ENCODE peak calls at places on chromosome 10, in nine cellular contexts. X is body of pancreas, S is tibial nerve, T is Peyer's patch, C is gastrocnemius medialis, R is stomach, Y is A549, K is IMR-90, B is prostate gland. J is an unnamed sample.

GRCh38 chr10:12418000-12418399 is 68.7 kb downstream of the CAMK1D start:
- DNase-seq in B (no peak), S (peak; percentile 52), R (no peak), C (peak; percentile 78), T (peak; percentile 31), Y (no peak), X (no peak), K (peak; percentile 56), J (peak; percentile 92)

GRCh38 chr10:78549536-78549935 is 515.9 kb downstream of the RPS24 start:
- DNase-seq in R (no peak), Y (no peak), X (no peak), B (peak; percentile 48), K (no peak), C (no peak), S (no peak), T (no peak), J (no peak)

GRCh38 chr10:50431118-50431517 is 179.8 kb upstream of the ASAH2 start:
- DNase-seq in K (peak; percentile 71), B (no peak), Y (no peak), R (no peak), T (no peak), X (no peak), C (no peak), S (no peak), J (no peak)

GRCh38 chr10:88565072-88565471 is 18.0 kb downstream of the RNLS start:
- DNase-seq in R (no peak), B (no peak), K (peak; percentile 61), X (no peak), Y (peak; percentile 39), C (no peak), S (no peak), T (no peak), J (no peak)

GRCh38 chr10:32731527-32731926 is 226.5 kb downstream of the ITGB1 start:
- DNase-seq in S (no peak), T (no peak), Y (no peak), K (no peak), B (no peak), C (no peak), X (no peak), R (no peak), J (no peak)

GRCh38 chr10:47060356-47060755 is 149.1 kb downstream of the PTPN20 start:
- DNase-seq in C (no peak), X (no peak), Y (no peak), R (no peak), K (no peak), S (no peak), B (no peak), T (no peak), J (no peak)

GRCh38 chr10:131651674-131652093 is 249.1 kb upstream of the PPP2R2D start:
- DNase-seq in T (peak; percentile 11), B (no peak), Y (no peak), R (peak; percentile 7), K (no peak), C (no peak), S (no peak), X (no peak), J (no peak)

GRCh38 chr10:78115135-78115853 is 81.6 kb downstream of the RPS24 start:
- DNase-seq in X (no peak), Y (no peak), T (no peak), C (no peak), S (no peak), R (no peak), K (no peak), B (no peak), J (no peak)

GRCh38 chr10:98173258-98173657 is 38.8 kb downstream of the R3HCC1L start:
- DNase-seq in Y (no peak), R (no peak), C (no peak), S (no peak), B (no peak), T (no peak), K (no peak), X (no peak), J (no peak)

GRCh38 chr10:22158426-22158825 is 59.4 kb downstream of the EBLN1 start:
- DNase-seq in K (no peak), R (no peak), S (no peak), T (no peak), B (no peak), Y (no peak), X (no peak), C (no peak), J (no peak)

GRCh38 chr10:69209787-69210480 is 10.2 kb upstream of the HKDC1 start:
- DNase-seq in B (no peak), C (no peak), X (no peak), R (no peak), T (no peak), K (no peak), Y (no peak), S (no peak), J (no peak)

GRCh38 chr10:48247680-48248079 is 26.8 kb downstream of the FRMPD2 start:
- DNase-seq in Y (no peak), B (no peak), K (no peak), R (no peak), S (no peak), T (no peak), C (no peak), X (no peak), J (peak; percentile 43)

GRCh38 chr10:46325021-46325420 is 38.2 kb downstream of the ANTXRL start:
- DNase-seq in R (no peak), X (no peak), Y (peak; percentile 18), S (no peak), C (no peak), K (peak; percentile 14), T (no peak), B (no peak), J (no peak)

GRCh38 chr10:71213127-71213616 is 802 bp downstream of the UNC5B start:
- DNase-seq in R (peak; percentile 79), B (peak; percentile 87), Y (peak; percentile 75), K (peak; percentile 84), S (no peak), T (peak; percentile 72), X (peak; percentile 67), C (peak; percentile 60), J (peak; percentile 65)

GRCh38 chr10:128631801-128632241 is 505.6 kb upstream of the MKI67 start:
- DNase-seq in X (no peak), B (no peak), K (no peak), C (no peak), T (no peak), S (no peak), R (no peak), Y (no peak), J (no peak)

GRCh38 chr10:5894873-5895272 is 4.8 kb downstream of the FBH1 start:
- DNase-seq in S (no peak), C (no peak), B (no peak), K (no peak), Y (no peak), X (no peak), R (no peak), T (no peak), J (no peak)

GRCh38 chr10:5895804-5896203 is 5.8 kb downstream of the FBH1 start:
- DNase-seq in Y (no peak), T (no peak), C (no peak), S (no peak), X (no peak), R (peak; percentile 10), B (no peak), K (no peak), J (no peak)

GRCh38 chr10:5894458-5894857 is 4.4 kb downstream of the FBH1 start:
- DNase-seq in T (no peak), C (no peak), Y (no peak), R (no peak), K (no peak), X (no peak), B (no peak), S (no peak), J (peak; percentile 14)

GRCh38 chr10:5896208-5896607 is 6.2 kb downstream of the FBH1 start:
- DNase-seq in S (no peak), T (no peak), C (no peak), Y (no peak), B (no peak), K (no peak), X (no peak), R (peak; percentile 5), J (no peak)

GRCh38 chr10:5895365-5895764 is 5.3 kb downstream of the FBH1 start:
- DNase-seq in X (no peak), C (no peak), S (no peak), K (no peak), T (no peak), R (no peak), B (no peak), Y (no peak), J (no peak)
- H3K4me3 ChIP-seq in X (no peak overlapping the region), C (no peak overlapping the region), S (no peak overlapping the region), K (no peak overlapping the region), T (no peak overlapping the region), R (no peak overlapping the region), B (no peak overlapping the region), Y (no peak overlapping the region), J (no peak overlapping the region)

GRCh38 chr10:43683451-43684197 is 34.9 kb upstream of the ZNF32 start:
- DNase-seq in S (no peak), B (no peak), C (no peak), T (no peak), R (no peak), K (peak; percentile 12), Y (peak; percentile 18), X (no peak), J (no peak)
- TF ChIP-seq CTCF in S (no peak), B (peak; percentile 15), C (no peak), T (no peak), R (peak; percentile 3), K (peak; percentile 36), Y (no peak), X (peak; percentile 46), J (no peak)

DNA sequence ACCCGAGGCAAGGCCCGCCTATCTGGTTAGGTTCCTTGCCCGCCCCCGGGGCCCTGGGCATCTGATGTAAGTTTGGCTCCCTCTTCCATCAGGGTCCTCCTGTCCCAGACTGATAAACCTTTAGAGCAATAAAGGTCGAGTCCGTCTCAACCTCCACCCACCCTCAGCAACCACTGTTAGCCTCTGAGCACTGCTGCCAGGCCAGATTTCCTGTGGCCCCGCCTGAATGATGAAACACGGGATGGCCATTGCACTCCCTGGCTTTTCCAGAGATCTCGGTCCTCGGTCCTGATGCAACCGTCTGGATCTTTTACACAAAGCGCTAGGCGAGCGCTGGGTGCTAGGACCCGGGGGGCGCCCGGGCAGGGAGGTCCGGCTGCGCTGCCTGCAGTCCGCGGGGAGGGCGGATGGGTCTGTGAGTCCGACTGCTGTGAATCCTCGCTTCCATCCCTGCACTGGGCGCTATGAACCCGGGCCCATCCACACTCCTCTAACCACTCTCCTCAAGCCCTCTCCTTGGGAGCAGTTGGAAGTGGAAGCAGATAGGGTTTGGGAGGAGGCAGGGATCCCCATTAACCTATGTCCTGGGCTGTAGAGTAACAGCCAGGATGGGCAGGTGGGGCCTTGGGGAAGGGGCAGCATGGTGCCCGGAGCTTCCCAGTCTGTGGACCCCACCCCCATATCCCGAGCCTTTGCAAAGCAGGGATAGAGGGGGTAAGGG is 875 bp upstream of the DDIT4 start:
- DNase-seq in S (peak; percentile 84), Y (peak; percentile 95), K (peak; percentile 97), T (peak; percentile 89), B (peak; percentile 87), C (peak; percentile 98), X (peak; percentile 86), R (peak; percentile 87), J (peak; percentile 94)
- TF ChIP-seq POLR2A in S (no peak), Y (peak; percentile 26), K (peak; percentile 80), T (no peak), B (peak; percentile 47), C (peak; percentile 78), X (no peak), R (no peak), J (no peak)

DNA sequence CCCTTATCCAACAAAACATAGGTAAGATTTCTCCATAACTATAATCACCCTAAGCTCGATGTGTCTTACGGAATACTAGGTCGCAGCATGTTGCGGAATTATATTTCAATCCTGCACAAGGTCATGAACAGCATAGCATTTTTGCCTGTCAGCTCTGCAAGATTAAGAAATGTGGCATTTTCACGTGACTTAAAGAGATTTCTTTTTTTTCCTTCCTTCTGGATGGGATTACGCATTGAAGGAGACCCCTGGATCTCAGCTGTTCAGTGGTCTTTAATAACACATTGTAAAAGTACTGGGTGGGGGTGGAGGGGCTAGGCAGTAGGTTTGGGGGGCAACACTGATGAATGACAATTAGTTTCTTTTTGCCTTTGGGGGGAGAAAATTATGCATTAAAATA is 106.7 kb downstream of the CUBN start:
- DNase-seq in R (no peak), X (no peak), K (no peak), C (no peak), Y (no peak), B (no peak), T (no peak), S (no peak), J (no peak)
- H3K4me3 ChIP-seq in R (peak overlapping the region; percentile 3), X (no peak overlapping the region), K (no peak overlapping the region), C (no peak overlapping the region), Y (no peak overlapping the region), B (no peak overlapping the region), T (no peak overlapping the region), S (peak overlapping the region; percentile 27), J (no peak overlapping the region)